ENCODE peak calls at places on chromosomes 12 and 14, in seven cellular contexts. One of them, this sample, is unnamed.

GRCh38 chr14:94717808-94718207 is 52.1 kb downstream of the GSC start:
- DNase-seq in Peyer's patch: no peak
- DNase-seq in breast epithelium: no peak
- DNase-seq in esophagus squamous epithelium: no peak
- DNase-seq in IMR-90: no peak
- DNase-seq in suprapubic skin: no peak
- DNase-seq in prostate gland: no peak
- DNase-seq in this sample: no peak

GRCh38 chr14:44981198-44981597 is 19.2 kb downstream of the TOGARAM1 start:
- DNase-seq in Peyer's patch: no peak
- DNase-seq in breast epithelium: no peak
- DNase-seq in suprapubic skin: no peak
- DNase-seq in prostate gland: no peak
- DNase-seq in IMR-90: no peak
- DNase-seq in esophagus squamous epithelium: no peak
- DNase-seq in this sample: no peak

GRCh38 chr12:12723681-12724420 is 6.7 kb downstream of the CDKN1B start:
- DNase-seq in Peyer's patch: peak; percentile 35
- DNase-seq in prostate gland: no peak
- DNase-seq in suprapubic skin: no peak
- DNase-seq in IMR-90: peak; percentile 25
- DNase-seq in esophagus squamous epithelium: no peak
- DNase-seq in breast epithelium: no peak
- DNase-seq in this sample: peak; percentile 54

GRCh38 chr14:33686218-33686617 is 264.7 kb downstream of the EGLN3 start:
- DNase-seq in prostate gland: no peak
- DNase-seq in esophagus squamous epithelium: no peak
- DNase-seq in breast epithelium: no peak
- DNase-seq in suprapubic skin: no peak
- DNase-seq in IMR-90: peak; percentile 7
- DNase-seq in Peyer's patch: no peak
- DNase-seq in this sample: no peak

GRCh38 chr12:42086021-42086420 is 58.7 kb downstream of the GXYLT1 start:
- DNase-seq in esophagus squamous epithelium: no peak
- DNase-seq in IMR-90: peak; percentile 63
- DNase-seq in prostate gland: no peak
- DNase-seq in Peyer's patch: no peak
- DNase-seq in breast epithelium: no peak
- DNase-seq in suprapubic skin: no peak
- DNase-seq in this sample: no peak

GRCh38 chr14:104656014-104656714 is 33.3 kb upstream of the INF2 start:
- DNase-seq in suprapubic skin: no peak
- DNase-seq in Peyer's patch: peak; percentile 41
- DNase-seq in esophagus squamous epithelium: no peak
- DNase-seq in breast epithelium: no peak
- DNase-seq in prostate gland: no peak
- DNase-seq in IMR-90: no peak
- DNase-seq in this sample: no peak

GRCh38 chr14:99590746-99591555 is 13.1 kb downstream of the CCDC85C start:
- DNase-seq in suprapubic skin: no peak
- DNase-seq in breast epithelium: no peak
- DNase-seq in prostate gland: no peak
- DNase-seq in IMR-90: peak; percentile 74
- DNase-seq in esophagus squamous epithelium: no peak
- DNase-seq in Peyer's patch: no peak
- DNase-seq in this sample: no peak

GRCh38 chr14:31968107-31968810 is 108.8 kb upstream of the ARHGAP5 start:
- DNase-seq in prostate gland: no peak
- DNase-seq in IMR-90: peak; percentile 45
- DNase-seq in esophagus squamous epithelium: no peak
- DNase-seq in suprapubic skin: no peak
- DNase-seq in breast epithelium: no peak
- DNase-seq in Peyer's patch: no peak
- DNase-seq in this sample: no peak

GRCh38 chr14:30191639-30192279 is 264.1 kb upstream of the PRKD1 start:
- DNase-seq in prostate gland: no peak
- DNase-seq in breast epithelium: no peak
- DNase-seq in IMR-90: peak; percentile 47
- DNase-seq in suprapubic skin: no peak
- DNase-seq in Peyer's patch: no peak
- DNase-seq in esophagus squamous epithelium: no peak
- DNase-seq in this sample: no peak

GRCh38 chr14:106789318-106789717 is 1262.9 kb downstream of the TMEM121 start:
- DNase-seq in breast epithelium: no peak
- DNase-seq in prostate gland: no peak
- DNase-seq in esophagus squamous epithelium: no peak
- DNase-seq in suprapubic skin: no peak
- DNase-seq in IMR-90: no peak
- DNase-seq in Peyer's patch: no peak
- DNase-seq in this sample: no peak

GRCh38 chr14:68449565-68450295 is 343.1 kb downstream of the ZFP36L1 start:
- DNase-seq in prostate gland: no peak
- DNase-seq in IMR-90: no peak
- DNase-seq in breast epithelium: no peak
- DNase-seq in esophagus squamous epithelium: no peak
- DNase-seq in suprapubic skin: no peak
- DNase-seq in Peyer's patch: no peak
- DNase-seq in this sample: no peak

GRCh38 chr12:105740337-105740736 is 398.4 kb downstream of the NUAK1 start:
- DNase-seq in Peyer's patch: no peak
- DNase-seq in suprapubic skin: no peak
- DNase-seq in breast epithelium: no peak
- DNase-seq in esophagus squamous epithelium: no peak
- DNase-seq in prostate gland: no peak
- DNase-seq in IMR-90: no peak
- DNase-seq in this sample: no peak

GRCh38 chr12:49705479-49706267 is 1.5 kb downstream of the FMNL3 start:
- DNase-seq in prostate gland: no peak
- DNase-seq in Peyer's patch: peak; percentile 40
- DNase-seq in suprapubic skin: peak; percentile 76
- DNase-seq in esophagus squamous epithelium: no peak
- DNase-seq in breast epithelium: no peak
- DNase-seq in IMR-90: peak; percentile 84
- DNase-seq in this sample: peak; percentile 30

GRCh38 chr12:6850796-6851152 is 312 bp downstream of the CDCA3 start:
- DNase-seq in prostate gland: no peak
- DNase-seq in IMR-90: no peak
- DNase-seq in Peyer's patch: no peak
- DNase-seq in breast epithelium: no peak
- DNase-seq in suprapubic skin: no peak
- DNase-seq in esophagus squamous epithelium: no peak
- DNase-seq in this sample: no peak

GRCh38 chr12:80226576-80226975 is 127.2 kb downstream of the OTOGL start:
- DNase-seq in breast epithelium: no peak
- DNase-seq in Peyer's patch: no peak
- DNase-seq in IMR-90: peak; percentile 68
- DNase-seq in esophagus squamous epithelium: no peak
- DNase-seq in prostate gland: no peak
- DNase-seq in suprapubic skin: no peak
- DNase-seq in this sample: no peak

GRCh38 chr14:71372411-71372838 is 465.2 kb downstream of the PCNX1 start:
- DNase-seq in esophagus squamous epithelium: no peak
- DNase-seq in IMR-90: peak; percentile 88
- DNase-seq in breast epithelium: no peak
- DNase-seq in suprapubic skin: no peak
- DNase-seq in Peyer's patch: no peak
- DNase-seq in prostate gland: peak; percentile 16
- DNase-seq in this sample: no peak

GRCh38 chr14:33810308-33810707 is 140.6 kb downstream of the EGLN3 start:
- DNase-seq in prostate gland: no peak
- DNase-seq in esophagus squamous epithelium: no peak
- DNase-seq in breast epithelium: no peak
- DNase-seq in Peyer's patch: no peak
- DNase-seq in IMR-90: no peak
- DNase-seq in suprapubic skin: no peak
- DNase-seq in this sample: no peak

GRCh38 chr12:49017764-49018281 is 753 bp downstream of the PRKAG1 start:
- DNase-seq in breast epithelium: no peak
- DNase-seq in IMR-90: peak; percentile 46
- DNase-seq in prostate gland: no peak
- DNase-seq in esophagus squamous epithelium: no peak
- DNase-seq in suprapubic skin: no peak
- DNase-seq in Peyer's patch: no peak
- DNase-seq in this sample: no peak

GRCh38 chr12:39236994-39237393 is 205.9 kb downstream of the KIF21A start:
- DNase-seq in Peyer's patch: no peak
- DNase-seq in breast epithelium: no peak
- DNase-seq in IMR-90: no peak
- DNase-seq in suprapubic skin: no peak
- DNase-seq in prostate gland: no peak
- DNase-seq in esophagus squamous epithelium: no peak
- DNase-seq in this sample: no peak

GRCh38 chr14:87628129-87628528 is 364.9 kb downstream of the GALC start:
- DNase-seq in esophagus squamous epithelium: no peak
- DNase-seq in Peyer's patch: no peak
- DNase-seq in breast epithelium: no peak
- DNase-seq in prostate gland: no peak
- DNase-seq in suprapubic skin: no peak
- DNase-seq in IMR-90: peak; percentile 1
- DNase-seq in this sample: no peak

GRCh38 chr12:111799758-111800157 is 33.0 kb downstream of the ALDH2 start:
- DNase-seq in breast epithelium: no peak
- DNase-seq in Peyer's patch: no peak
- DNase-seq in suprapubic skin: no peak
- DNase-seq in esophagus squamous epithelium: no peak
- DNase-seq in IMR-90: no peak
- DNase-seq in prostate gland: no peak
- DNase-seq in this sample: no peak

GRCh38 chr12:109715310-109716091 is 1.9 kb downstream of the FAM222A start:
- DNase-seq in prostate gland: no peak
- DNase-seq in breast epithelium: no peak
- DNase-seq in IMR-90: no peak
- DNase-seq in Peyer's patch: no peak
- DNase-seq in suprapubic skin: no peak
- DNase-seq in esophagus squamous epithelium: no peak
- DNase-seq in this sample: peak; percentile 51

GRCh38 chr12:6334940-6335450 is 6.9 kb downstream of the TNFRSF1A start:
- DNase-seq in IMR-90: peak; percentile 39
- DNase-seq in suprapubic skin: no peak
- DNase-seq in prostate gland: no peak
- DNase-seq in Peyer's patch: no peak
- DNase-seq in breast epithelium: no peak
- DNase-seq in esophagus squamous epithelium: no peak
- DNase-seq in this sample: peak; percentile 58

DNA sequence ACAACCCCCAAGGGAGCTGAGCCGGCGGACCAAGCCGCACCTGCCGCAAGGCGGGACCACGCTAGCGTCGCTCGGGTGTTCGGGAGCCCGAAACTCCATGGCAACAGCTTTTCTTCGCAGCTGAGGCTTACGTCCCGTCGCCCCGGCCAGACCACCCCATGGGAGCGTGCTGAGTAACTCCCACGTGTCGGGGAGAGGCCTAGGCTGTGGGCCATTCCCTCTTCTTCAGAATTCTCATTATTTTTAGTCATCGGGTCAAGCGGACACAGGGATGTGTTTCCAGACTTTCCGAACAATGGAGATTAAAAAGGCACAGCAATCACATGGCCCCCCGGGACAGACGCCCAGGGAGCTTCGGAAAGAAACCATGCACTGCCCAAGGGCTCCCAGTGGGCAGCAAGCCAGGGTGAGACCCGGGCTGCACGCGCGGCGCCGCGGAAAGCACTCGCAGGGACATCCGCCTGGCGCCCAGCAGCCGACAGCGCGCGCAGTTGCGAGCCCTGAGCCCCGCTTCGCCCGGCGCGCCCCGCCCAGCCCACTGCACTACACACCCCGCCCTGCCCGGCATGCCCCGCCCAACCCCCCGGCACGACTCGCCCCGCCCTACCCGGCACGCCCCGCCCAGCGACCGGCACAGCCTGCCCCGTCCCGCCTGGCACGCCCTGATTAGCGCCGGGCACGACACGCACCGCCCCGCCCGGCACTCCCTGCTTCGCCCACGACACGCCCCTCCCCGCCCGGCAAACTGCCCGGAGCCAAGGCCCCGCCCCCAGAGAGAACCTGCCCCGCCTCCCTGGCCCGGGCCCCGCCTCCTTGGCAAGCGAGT is 422 bp upstream of the AK7 start:
- DNase-seq in breast epithelium: peak; percentile 97
- DNase-seq in prostate gland: peak; percentile 97
- DNase-seq in esophagus squamous epithelium: peak; percentile 86
- DNase-seq in suprapubic skin: peak; percentile 97
- DNase-seq in IMR-90: peak; percentile 90
- DNase-seq in Peyer's patch: peak; percentile 98
- DNase-seq in this sample: peak; percentile 99
- TF ChIP-seq POLR2A in breast epithelium: no peak
- TF ChIP-seq POLR2A in prostate gland: no peak
- TF ChIP-seq POLR2A in esophagus squamous epithelium: peak; percentile 20
- TF ChIP-seq POLR2A in suprapubic skin: no peak
- TF ChIP-seq POLR2A in IMR-90: peak; percentile 51
- TF ChIP-seq POLR2A in Peyer's patch: peak; percentile 61
- TF ChIP-seq POLR2A in this sample: peak; percentile 51

DNA sequence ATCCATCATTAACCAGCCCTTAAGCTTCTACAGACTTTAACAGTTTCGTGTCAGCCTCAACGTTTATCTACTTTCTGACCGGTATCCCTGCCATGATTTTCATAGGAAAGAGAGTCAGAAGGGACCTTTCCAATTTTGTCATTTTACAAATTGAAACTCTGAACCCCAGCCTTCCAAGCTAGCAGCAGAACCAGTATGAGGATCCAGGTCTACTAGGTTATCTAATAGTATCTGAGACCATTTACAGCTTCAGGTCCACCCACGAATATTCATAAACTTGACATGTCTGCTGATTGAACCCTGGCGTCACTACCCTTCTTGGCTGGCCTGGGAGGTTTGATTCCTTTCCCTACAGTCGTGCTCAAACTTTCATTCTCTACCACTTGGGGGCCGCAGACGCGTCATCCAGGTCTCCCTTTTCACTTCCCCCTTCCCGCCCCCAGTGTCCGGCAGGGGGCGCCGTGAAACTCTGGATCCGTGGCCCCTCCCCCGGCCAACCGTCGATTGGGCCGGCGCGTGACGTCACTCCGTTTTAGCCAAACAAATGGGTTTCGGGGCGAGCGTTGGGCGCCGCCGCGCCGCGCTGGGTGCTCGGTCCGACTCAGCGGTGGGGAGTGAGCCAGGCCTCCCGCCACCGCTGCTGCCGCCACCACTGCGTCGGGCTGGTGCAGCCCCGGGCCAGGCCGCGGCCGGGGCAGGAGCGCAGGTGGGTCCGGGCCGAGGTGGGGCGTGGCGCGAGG is at the start of gene FBXO34:
- DNase-seq in prostate gland: peak; percentile 99
- DNase-seq in breast epithelium: peak; percentile 99
- DNase-seq in Peyer's patch: peak; percentile 100
- DNase-seq in esophagus squamous epithelium: peak; percentile 80
- DNase-seq in suprapubic skin: peak; percentile 99
- DNase-seq in IMR-90: peak; percentile 94
- DNase-seq in this sample: peak; percentile 100
- TF ChIP-seq POLR2A in prostate gland: peak; percentile 97
- TF ChIP-seq POLR2A in breast epithelium: peak; percentile 65
- TF ChIP-seq POLR2A in Peyer's patch: peak; percentile 94
- TF ChIP-seq POLR2A in esophagus squamous epithelium: peak; percentile 94
- TF ChIP-seq POLR2A in suprapubic skin: peak; percentile 85
- TF ChIP-seq POLR2A in IMR-90: peak; percentile 80
- TF ChIP-seq POLR2A in this sample: peak; percentile 78

GRCh38 chr14:67359775-67360468 is at the start of the genes ATP6V1D and EIF2S1:
- DNase-seq in IMR-90: peak; percentile 99
- DNase-seq in breast epithelium: peak; percentile 99
- DNase-seq in esophagus squamous epithelium: peak; percentile 92
- DNase-seq in prostate gland: peak; percentile 99
- DNase-seq in Peyer's patch: peak; percentile 98
- DNase-seq in suprapubic skin: peak; percentile 99
- DNase-seq in this sample: peak; percentile 99
- TF ChIP-seq POLR2A in IMR-90: peak; percentile 79
- TF ChIP-seq POLR2A in breast epithelium: peak; percentile 79
- TF ChIP-seq POLR2A in esophagus squamous epithelium: peak; percentile 63
- TF ChIP-seq POLR2A in prostate gland: peak; percentile 28
- TF ChIP-seq POLR2A in Peyer's patch: peak; percentile 56
- TF ChIP-seq POLR2A in suprapubic skin: peak; percentile 56
- TF ChIP-seq POLR2A in this sample: peak; percentile 69

GRCh38 chr12:55993454-55993853 is 3.6 kb upstream of the SUOX start:
- DNase-seq in Peyer's patch: no peak
- DNase-seq in breast epithelium: no peak
- DNase-seq in prostate gland: no peak
- DNase-seq in IMR-90: no peak
- DNase-seq in esophagus squamous epithelium: no peak
- DNase-seq in suprapubic skin: no peak
- DNase-seq in this sample: no peak
- TF ChIP-seq POLR2A in Peyer's patch: no peak
- TF ChIP-seq POLR2A in breast epithelium: no peak
- TF ChIP-seq POLR2A in prostate gland: no peak
- TF ChIP-seq POLR2A in IMR-90: no peak
- TF ChIP-seq POLR2A in esophagus squamous epithelium: no peak
- TF ChIP-seq POLR2A in suprapubic skin: no peak
- TF ChIP-seq POLR2A in this sample: no peak

This sample was measured in transverse colon.